ENCODE peak calls at places on chromosomes 7 and 10, in nine cellular contexts. One of them, this sample, is unnamed.

GRCh38 chr10:80541144-80541750 is 3.5 kb downstream of the SH2D4B start:
- DNase-seq in progenitor cell of endocrine pancreas: no peak
- DNase-seq in HCEC 1CT: no peak
- DNase-seq in occipital lobe: no peak
- DNase-seq in small intestine: no peak
- DNase-seq in activated CD8-positive, alpha-beta memory T cell treated with anti-CD3 and anti-CD28 coated beads, Interleukin-2, amount 50 U/mL, for 4 hours: no peak
- DNase-seq in NCI-H524 treated with DMSO at 0.1 percent for 48 hours: no peak
- DNase-seq in epithelial cell of esophagus: no peak
- DNase-seq in H4: no peak
- DNase-seq in this sample: no peak

GRCh38 chr10:80462986-80463741 is 9.1 kb downstream of the TSPAN14 start:
- DNase-seq in progenitor cell of endocrine pancreas: no peak
- DNase-seq in HCEC 1CT: peak
- DNase-seq in occipital lobe: no peak
- DNase-seq in small intestine: no peak
- DNase-seq in activated CD8-positive, alpha-beta memory T cell treated with anti-CD3 and anti-CD28 coated beads, Interleukin-2, amount 50 U/mL, for 4 hours: no peak
- DNase-seq in NCI-H524 treated with DMSO at 0.1 percent for 48 hours: no peak
- DNase-seq in epithelial cell of esophagus: peak
- DNase-seq in H4: peak
- DNase-seq in this sample: no peak

GRCh38 chr10:6721480-6721879 is 141.4 kb upstream of the PRKCQ start:
- DNase-seq in progenitor cell of endocrine pancreas: no peak
- DNase-seq in HCEC 1CT: peak
- DNase-seq in occipital lobe: no peak
- DNase-seq in small intestine: peak
- DNase-seq in activated CD8-positive, alpha-beta memory T cell treated with anti-CD3 and anti-CD28 coated beads, Interleukin-2, amount 50 U/mL, for 4 hours: no peak
- DNase-seq in NCI-H524 treated with DMSO at 0.1 percent for 48 hours: no peak
- DNase-seq in epithelial cell of esophagus: peak
- DNase-seq in H4: peak
- DNase-seq in this sample: peak

GRCh38 chr10:75487087-75487784 is 55.8 kb downstream of the LRMDA start:
- DNase-seq in progenitor cell of endocrine pancreas: no peak
- DNase-seq in HCEC 1CT: no peak
- DNase-seq in occipital lobe: no peak
- DNase-seq in small intestine: no peak
- DNase-seq in activated CD8-positive, alpha-beta memory T cell treated with anti-CD3 and anti-CD28 coated beads, Interleukin-2, amount 50 U/mL, for 4 hours: no peak
- DNase-seq in NCI-H524 treated with DMSO at 0.1 percent for 48 hours: no peak
- DNase-seq in epithelial cell of esophagus: peak
- DNase-seq in H4: no peak
- DNase-seq in this sample: no peak

GRCh38 chr7:12244129-12244528 is 33.0 kb downstream of the TMEM106B start:
- DNase-seq in progenitor cell of endocrine pancreas: no peak
- DNase-seq in HCEC 1CT: peak
- DNase-seq in occipital lobe: no peak
- DNase-seq in small intestine: peak
- DNase-seq in activated CD8-positive, alpha-beta memory T cell treated with anti-CD3 and anti-CD28 coated beads, Interleukin-2, amount 50 U/mL, for 4 hours: no peak
- DNase-seq in NCI-H524 treated with DMSO at 0.1 percent for 48 hours: peak
- DNase-seq in epithelial cell of esophagus: peak
- DNase-seq in H4: peak
- DNase-seq in this sample: peak

GRCh38 chr7:951881-952547 is 2.5 kb downstream of the ADAP1 start:
- DNase-seq in progenitor cell of endocrine pancreas: no peak
- DNase-seq in HCEC 1CT: no peak
- DNase-seq in occipital lobe: no peak
- DNase-seq in small intestine: no peak
- DNase-seq in activated CD8-positive, alpha-beta memory T cell treated with anti-CD3 and anti-CD28 coated beads, Interleukin-2, amount 50 U/mL, for 4 hours: no peak
- DNase-seq in NCI-H524 treated with DMSO at 0.1 percent for 48 hours: no peak
- DNase-seq in epithelial cell of esophagus: no peak
- DNase-seq in H4: no peak
- DNase-seq in this sample: no peak

GRCh38 chr7:1854521-1855395 is 184.7 kb downstream of the ELFN1 start:
- DNase-seq in progenitor cell of endocrine pancreas: no peak
- DNase-seq in HCEC 1CT: no peak
- DNase-seq in occipital lobe: no peak
- DNase-seq in small intestine: no peak
- DNase-seq in activated CD8-positive, alpha-beta memory T cell treated with anti-CD3 and anti-CD28 coated beads, Interleukin-2, amount 50 U/mL, for 4 hours: peak
- DNase-seq in NCI-H524 treated with DMSO at 0.1 percent for 48 hours: no peak
- DNase-seq in epithelial cell of esophagus: no peak
- DNase-seq in H4: no peak
- DNase-seq in this sample: no peak

GRCh38 chr10:75801121-75801520 is 369.7 kb downstream of the LRMDA start:
- DNase-seq in progenitor cell of endocrine pancreas: no peak
- DNase-seq in HCEC 1CT: no peak
- DNase-seq in occipital lobe: no peak
- DNase-seq in small intestine: no peak
- DNase-seq in activated CD8-positive, alpha-beta memory T cell treated with anti-CD3 and anti-CD28 coated beads, Interleukin-2, amount 50 U/mL, for 4 hours: no peak
- DNase-seq in NCI-H524 treated with DMSO at 0.1 percent for 48 hours: no peak
- DNase-seq in epithelial cell of esophagus: no peak
- DNase-seq in H4: no peak
- DNase-seq in this sample: no peak

GRCh38 chr10:98919899-98920298 is 315.8 kb downstream of the HPSE2 start:
- DNase-seq in progenitor cell of endocrine pancreas: no peak
- DNase-seq in HCEC 1CT: peak
- DNase-seq in occipital lobe: no peak
- DNase-seq in small intestine: no peak
- DNase-seq in activated CD8-positive, alpha-beta memory T cell treated with anti-CD3 and anti-CD28 coated beads, Interleukin-2, amount 50 U/mL, for 4 hours: no peak
- DNase-seq in NCI-H524 treated with DMSO at 0.1 percent for 48 hours: no peak
- DNase-seq in epithelial cell of esophagus: no peak
- DNase-seq in H4: peak
- DNase-seq in this sample: peak

GRCh38 chr7:85972504-85973141 is 671.1 kb upstream of the GRM3 start:
- DNase-seq in progenitor cell of endocrine pancreas: no peak
- DNase-seq in HCEC 1CT: no peak
- DNase-seq in occipital lobe: no peak
- DNase-seq in small intestine: no peak
- DNase-seq in activated CD8-positive, alpha-beta memory T cell treated with anti-CD3 and anti-CD28 coated beads, Interleukin-2, amount 50 U/mL, for 4 hours: no peak
- DNase-seq in NCI-H524 treated with DMSO at 0.1 percent for 48 hours: no peak
- DNase-seq in epithelial cell of esophagus: no peak
- DNase-seq in H4: no peak
- DNase-seq in this sample: no peak

GRCh38 chr10:110326351-110327032 is 21.8 kb upstream of the SMNDC1 start:
- DNase-seq in progenitor cell of endocrine pancreas: no peak
- DNase-seq in HCEC 1CT: peak
- DNase-seq in occipital lobe: no peak
- DNase-seq in small intestine: peak
- DNase-seq in activated CD8-positive, alpha-beta memory T cell treated with anti-CD3 and anti-CD28 coated beads, Interleukin-2, amount 50 U/mL, for 4 hours: no peak
- DNase-seq in NCI-H524 treated with DMSO at 0.1 percent for 48 hours: no peak
- DNase-seq in epithelial cell of esophagus: peak
- DNase-seq in H4: peak
- DNase-seq in this sample: no peak

GRCh38 chr10:75525646-75526045 is 94.2 kb downstream of the LRMDA start:
- DNase-seq in progenitor cell of endocrine pancreas: no peak
- DNase-seq in HCEC 1CT: no peak
- DNase-seq in occipital lobe: no peak
- DNase-seq in small intestine: no peak
- DNase-seq in activated CD8-positive, alpha-beta memory T cell treated with anti-CD3 and anti-CD28 coated beads, Interleukin-2, amount 50 U/mL, for 4 hours: no peak
- DNase-seq in NCI-H524 treated with DMSO at 0.1 percent for 48 hours: no peak
- DNase-seq in epithelial cell of esophagus: peak
- DNase-seq in H4: peak
- DNase-seq in this sample: no peak

GRCh38 chr10:78543749-78544446 is 510.2 kb downstream of the RPS24 start:
- DNase-seq in progenitor cell of endocrine pancreas: no peak
- DNase-seq in HCEC 1CT: no peak
- DNase-seq in occipital lobe: peak
- DNase-seq in small intestine: no peak
- DNase-seq in activated CD8-positive, alpha-beta memory T cell treated with anti-CD3 and anti-CD28 coated beads, Interleukin-2, amount 50 U/mL, for 4 hours: no peak
- DNase-seq in NCI-H524 treated with DMSO at 0.1 percent for 48 hours: no peak
- DNase-seq in epithelial cell of esophagus: no peak
- DNase-seq in H4: peak
- DNase-seq in this sample: no peak

GRCh38 chr10:42549851-42550250 is 88.5 kb downstream of the ZNF33B start:
- DNase-seq in progenitor cell of endocrine pancreas: no peak
- DNase-seq in HCEC 1CT: no peak
- DNase-seq in occipital lobe: no peak
- DNase-seq in small intestine: no peak
- DNase-seq in activated CD8-positive, alpha-beta memory T cell treated with anti-CD3 and anti-CD28 coated beads, Interleukin-2, amount 50 U/mL, for 4 hours: no peak
- DNase-seq in NCI-H524 treated with DMSO at 0.1 percent for 48 hours: no peak
- DNase-seq in epithelial cell of esophagus: no peak
- DNase-seq in H4: no peak
- DNase-seq in this sample: no peak

GRCh38 chr10:3874988-3875841 is 90.2 kb upstream of the KLF6 start:
- DNase-seq in progenitor cell of endocrine pancreas: no peak
- DNase-seq in HCEC 1CT: no peak
- DNase-seq in occipital lobe: no peak
- DNase-seq in small intestine: peak
- DNase-seq in activated CD8-positive, alpha-beta memory T cell treated with anti-CD3 and anti-CD28 coated beads, Interleukin-2, amount 50 U/mL, for 4 hours: no peak
- DNase-seq in NCI-H524 treated with DMSO at 0.1 percent for 48 hours: no peak
- DNase-seq in epithelial cell of esophagus: no peak
- DNase-seq in H4: no peak
- DNase-seq in this sample: peak

GRCh38 chr10:22737587-22737986 is 23.2 kb upstream of the PIP4K2A start:
- DNase-seq in progenitor cell of endocrine pancreas: no peak
- DNase-seq in HCEC 1CT: peak
- DNase-seq in occipital lobe: no peak
- DNase-seq in small intestine: no peak
- DNase-seq in activated CD8-positive, alpha-beta memory T cell treated with anti-CD3 and anti-CD28 coated beads, Interleukin-2, amount 50 U/mL, for 4 hours: no peak
- DNase-seq in NCI-H524 treated with DMSO at 0.1 percent for 48 hours: no peak
- DNase-seq in epithelial cell of esophagus: peak
- DNase-seq in H4: peak
- DNase-seq in this sample: no peak

GRCh38 chr10:120979435-120980315 is 128.5 kb downstream of the WDR11 start:
- DNase-seq in progenitor cell of endocrine pancreas: peak
- DNase-seq in HCEC 1CT: no peak
- DNase-seq in occipital lobe: peak
- DNase-seq in small intestine: peak
- DNase-seq in activated CD8-positive, alpha-beta memory T cell treated with anti-CD3 and anti-CD28 coated beads, Interleukin-2, amount 50 U/mL, for 4 hours: no peak
- DNase-seq in NCI-H524 treated with DMSO at 0.1 percent for 48 hours: no peak
- DNase-seq in epithelial cell of esophagus: peak
- DNase-seq in H4: no peak
- DNase-seq in this sample: no peak

GRCh38 chr10:50416181-50416824 is 165.0 kb upstream of the ASAH2 start:
- DNase-seq in progenitor cell of endocrine pancreas: no peak
- DNase-seq in HCEC 1CT: peak
- DNase-seq in occipital lobe: no peak
- DNase-seq in small intestine: peak
- DNase-seq in activated CD8-positive, alpha-beta memory T cell treated with anti-CD3 and anti-CD28 coated beads, Interleukin-2, amount 50 U/mL, for 4 hours: no peak
- DNase-seq in NCI-H524 treated with DMSO at 0.1 percent for 48 hours: no peak
- DNase-seq in epithelial cell of esophagus: no peak
- DNase-seq in H4: no peak
- DNase-seq in this sample: peak

GRCh38 chr7:129307592-129307991 is 82.8 kb downstream of the AHCYL2 start:
- DNase-seq in progenitor cell of endocrine pancreas: no peak
- DNase-seq in HCEC 1CT: no peak
- DNase-seq in occipital lobe: no peak
- DNase-seq in small intestine: no peak
- DNase-seq in activated CD8-positive, alpha-beta memory T cell treated with anti-CD3 and anti-CD28 coated beads, Interleukin-2, amount 50 U/mL, for 4 hours: no peak
- DNase-seq in NCI-H524 treated with DMSO at 0.1 percent for 48 hours: no peak
- DNase-seq in epithelial cell of esophagus: peak
- DNase-seq in H4: no peak
- DNase-seq in this sample: no peak

GRCh38 chr10:130910848-130911247 is 400.7 kb downstream of the TCERG1L start:
- DNase-seq in progenitor cell of endocrine pancreas: no peak
- DNase-seq in HCEC 1CT: no peak
- DNase-seq in occipital lobe: no peak
- DNase-seq in small intestine: no peak
- DNase-seq in activated CD8-positive, alpha-beta memory T cell treated with anti-CD3 and anti-CD28 coated beads, Interleukin-2, amount 50 U/mL, for 4 hours: no peak
- DNase-seq in NCI-H524 treated with DMSO at 0.1 percent for 48 hours: no peak
- DNase-seq in epithelial cell of esophagus: no peak
- DNase-seq in H4: no peak
- DNase-seq in this sample: no peak

GRCh38 chr10:77360121-77360520 is 277.5 kb downstream of the KCNMA1 start:
- DNase-seq in progenitor cell of endocrine pancreas: no peak
- DNase-seq in HCEC 1CT: no peak
- DNase-seq in occipital lobe: no peak
- DNase-seq in small intestine: no peak
- DNase-seq in activated CD8-positive, alpha-beta memory T cell treated with anti-CD3 and anti-CD28 coated beads, Interleukin-2, amount 50 U/mL, for 4 hours: no peak
- DNase-seq in NCI-H524 treated with DMSO at 0.1 percent for 48 hours: no peak
- DNase-seq in epithelial cell of esophagus: peak
- DNase-seq in H4: no peak
- DNase-seq in this sample: no peak

GRCh38 chr10:48249004-48249762 is 25.3 kb downstream of the FRMPD2 start:
- DNase-seq in progenitor cell of endocrine pancreas: no peak
- DNase-seq in HCEC 1CT: no peak
- DNase-seq in occipital lobe: no peak
- DNase-seq in small intestine: no peak
- DNase-seq in activated CD8-positive, alpha-beta memory T cell treated with anti-CD3 and anti-CD28 coated beads, Interleukin-2, amount 50 U/mL, for 4 hours: no peak
- DNase-seq in NCI-H524 treated with DMSO at 0.1 percent for 48 hours: no peak
- DNase-seq in epithelial cell of esophagus: no peak
- DNase-seq in H4: no peak
- DNase-seq in this sample: no peak

GRCh38 chr10:122245136-122245535 is 26.0 kb upstream of the BTBD16 start:
- DNase-seq in progenitor cell of endocrine pancreas: no peak
- DNase-seq in HCEC 1CT: no peak
- DNase-seq in occipital lobe: no peak
- DNase-seq in small intestine: no peak
- DNase-seq in activated CD8-positive, alpha-beta memory T cell treated with anti-CD3 and anti-CD28 coated beads, Interleukin-2, amount 50 U/mL, for 4 hours: no peak
- DNase-seq in NCI-H524 treated with DMSO at 0.1 percent for 48 hours: no peak
- DNase-seq in epithelial cell of esophagus: no peak
- DNase-seq in H4: no peak
- DNase-seq in this sample: no peak

GRCh38 chr10:103295391-103296044 is 18.6 kb downstream of the INA start:
- DNase-seq in progenitor cell of endocrine pancreas: no peak
- DNase-seq in HCEC 1CT: peak
- DNase-seq in occipital lobe: no peak
- DNase-seq in small intestine: no peak
- DNase-seq in activated CD8-positive, alpha-beta memory T cell treated with anti-CD3 and anti-CD28 coated beads, Interleukin-2, amount 50 U/mL, for 4 hours: no peak
- DNase-seq in NCI-H524 treated with DMSO at 0.1 percent for 48 hours: no peak
- DNase-seq in epithelial cell of esophagus: peak
- DNase-seq in H4: no peak
- DNase-seq in this sample: no peak